ENCODE peak calls at places on chromosomes 2 and 18, in nine cellular contexts. One of them, this sample, is unnamed.

GRCh38 chr2:30234180-30234971 is 3.0 kb downstream of the LBH start:
- DNase-seq in adrenal gland: peak; percentile 18
- DNase-seq in CD8-positive, alpha-beta memory T cell: no peak
- DNase-seq in ovary: no peak
- DNase-seq in transverse colon: peak; percentile 30
- DNase-seq in GM23248: peak; percentile 97
- DNase-seq in IMR-90: peak; percentile 96
- DNase-seq in tibial artery: peak; percentile 39
- DNase-seq in uterus: peak; percentile 65
- DNase-seq in this sample: peak; percentile 95

GRCh38 chr18:44725300-44726096 is 44.8 kb downstream of the SETBP1 start:
- DNase-seq in adrenal gland: peak; percentile 35
- DNase-seq in CD8-positive, alpha-beta memory T cell: peak; percentile 52
- DNase-seq in ovary: peak; percentile 41
- DNase-seq in transverse colon: peak; percentile 56
- DNase-seq in GM23248: peak; percentile 90
- DNase-seq in IMR-90: peak; percentile 43
- DNase-seq in tibial artery: peak; percentile 49
- DNase-seq in uterus: no peak
- DNase-seq in this sample: peak; percentile 72

GRCh38 chr2:229235136-229235914 is 35.8 kb downstream of the PID1 start:
- DNase-seq in adrenal gland: peak; percentile 31
- DNase-seq in CD8-positive, alpha-beta memory T cell: no peak
- DNase-seq in ovary: peak; percentile 18
- DNase-seq in transverse colon: no peak
- DNase-seq in GM23248: peak; percentile 48
- DNase-seq in IMR-90: peak; percentile 1
- DNase-seq in tibial artery: peak; percentile 42
- DNase-seq in uterus: no peak
- DNase-seq in this sample: peak; percentile 5

GRCh38 chr2:240466579-240467148 is 31.2 kb downstream of the GPC1 start:
- DNase-seq in adrenal gland: peak; percentile 72
- DNase-seq in CD8-positive, alpha-beta memory T cell: peak; percentile 0
- DNase-seq in ovary: peak; percentile 20
- DNase-seq in transverse colon: peak; percentile 5
- DNase-seq in GM23248: no peak
- DNase-seq in IMR-90: no peak
- DNase-seq in tibial artery: no peak
- DNase-seq in uterus: peak; percentile 8
- DNase-seq in this sample: no peak

GRCh38 chr18:55163550-55163949 is 204.3 kb upstream of the CCDC68 start:
- DNase-seq in adrenal gland: no peak
- DNase-seq in CD8-positive, alpha-beta memory T cell: no peak
- DNase-seq in ovary: no peak
- DNase-seq in transverse colon: no peak
- DNase-seq in GM23248: no peak
- DNase-seq in IMR-90: no peak
- DNase-seq in tibial artery: no peak
- DNase-seq in uterus: no peak
- DNase-seq in this sample: no peak

GRCh38 chr2:44668336-44668735 is 273.2 kb upstream of the SIX3 start:
- DNase-seq in adrenal gland: no peak
- DNase-seq in CD8-positive, alpha-beta memory T cell: no peak
- DNase-seq in ovary: no peak
- DNase-seq in transverse colon: no peak
- DNase-seq in GM23248: no peak
- DNase-seq in IMR-90: no peak
- DNase-seq in tibial artery: no peak
- DNase-seq in uterus: no peak
- DNase-seq in this sample: no peak

GRCh38 chr18:8673276-8674209 is 31.8 kb upstream of the MTCL1 start:
- DNase-seq in adrenal gland: no peak
- DNase-seq in CD8-positive, alpha-beta memory T cell: no peak
- DNase-seq in ovary: no peak
- DNase-seq in transverse colon: peak; percentile 16
- DNase-seq in GM23248: no peak
- DNase-seq in IMR-90: peak; percentile 35
- DNase-seq in tibial artery: no peak
- DNase-seq in uterus: no peak
- DNase-seq in this sample: no peak

GRCh38 chr2:124024491-124025348 is at the start of gene CNTNAP5:
- DNase-seq in adrenal gland: peak; percentile 62
- DNase-seq in CD8-positive, alpha-beta memory T cell: no peak
- DNase-seq in ovary: peak; percentile 22
- DNase-seq in transverse colon: peak; percentile 8
- DNase-seq in GM23248: peak; percentile 57
- DNase-seq in IMR-90: no peak
- DNase-seq in tibial artery: no peak
- DNase-seq in uterus: no peak
- DNase-seq in this sample: peak; percentile 6

DNA sequence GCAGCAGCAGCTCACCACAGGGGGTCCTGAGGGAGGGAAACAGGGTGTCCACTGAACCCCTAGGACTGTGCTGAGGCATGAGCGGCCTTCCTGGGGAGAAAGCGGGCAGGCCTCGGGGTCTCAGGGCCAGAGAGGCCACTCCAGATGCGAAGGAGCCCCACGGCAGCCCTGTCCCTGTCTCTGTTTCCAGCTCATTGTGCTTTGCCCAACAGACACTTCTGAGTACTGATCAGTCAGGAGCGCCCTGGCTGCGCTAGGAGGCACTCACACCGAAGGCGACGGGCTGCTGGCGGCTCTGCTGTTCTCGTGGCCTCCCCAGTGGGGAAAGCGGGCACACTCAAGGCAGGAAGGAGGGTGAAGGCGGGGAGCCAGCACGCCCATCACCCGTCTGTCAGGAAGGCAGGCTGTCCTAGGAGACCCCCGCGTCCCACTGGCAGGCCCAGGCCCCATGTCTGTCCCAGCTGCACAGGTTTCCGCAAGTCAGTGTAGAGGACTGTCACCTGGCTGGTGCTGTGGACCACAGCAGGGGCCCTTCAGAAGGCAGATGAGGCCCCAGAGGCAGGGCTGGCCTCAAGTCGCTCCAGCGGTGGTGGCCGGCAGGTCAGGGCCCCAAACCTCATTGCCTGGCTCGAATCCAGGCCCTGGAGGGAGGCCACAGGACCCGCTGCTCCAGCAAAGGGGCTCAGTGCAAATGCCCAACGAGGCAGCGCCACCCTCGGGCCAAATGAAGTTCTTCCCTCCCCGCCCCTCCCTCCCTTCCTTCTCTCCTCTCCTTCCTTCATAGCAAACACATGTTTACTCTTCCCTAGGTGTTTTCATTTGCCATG is 6.8 kb downstream of the ESPNL start:
- DNase-seq in adrenal gland: no peak
- DNase-seq in CD8-positive, alpha-beta memory T cell: no peak
- DNase-seq in ovary: peak; percentile 16
- DNase-seq in transverse colon: peak; percentile 39
- DNase-seq in GM23248: no peak
- DNase-seq in IMR-90: no peak
- DNase-seq in tibial artery: peak; percentile 18
- DNase-seq in uterus: no peak
- DNase-seq in this sample: no peak
- H3K4me3 ChIP-seq in adrenal gland: no peak overlapping the region
- H3K4me3 ChIP-seq in CD8-positive, alpha-beta memory T cell: no peak overlapping the region
- H3K4me3 ChIP-seq in ovary: no peak overlapping the region
- H3K4me3 ChIP-seq in transverse colon: peak overlapping the region; percentile 11
- H3K4me3 ChIP-seq in GM23248: no peak overlapping the region
- H3K4me3 ChIP-seq in IMR-90: no peak overlapping the region
- H3K4me3 ChIP-seq in tibial artery: no peak overlapping the region
- H3K4me3 ChIP-seq in uterus: no peak overlapping the region
- H3K4me3 ChIP-seq in this sample: no peak overlapping the region

GRCh38 chr2:11940799-11941198 is 194.4 kb downstream of the LPIN1 start:
- DNase-seq in adrenal gland: no peak
- DNase-seq in CD8-positive, alpha-beta memory T cell: no peak
- DNase-seq in ovary: no peak
- DNase-seq in transverse colon: no peak
- DNase-seq in GM23248: no peak
- DNase-seq in IMR-90: no peak
- DNase-seq in tibial artery: no peak
- DNase-seq in uterus: no peak
- DNase-seq in this sample: no peak

GRCh38 chr2:11936761-11937160 is 190.3 kb downstream of the LPIN1 start:
- DNase-seq in adrenal gland: no peak
- DNase-seq in CD8-positive, alpha-beta memory T cell: no peak
- DNase-seq in ovary: no peak
- DNase-seq in transverse colon: no peak
- DNase-seq in GM23248: no peak
- DNase-seq in IMR-90: no peak
- DNase-seq in tibial artery: no peak
- DNase-seq in uterus: no peak
- DNase-seq in this sample: no peak

GRCh38 chr2:11939523-11939922 is 193.1 kb downstream of the LPIN1 start:
- DNase-seq in adrenal gland: no peak
- DNase-seq in CD8-positive, alpha-beta memory T cell: no peak
- DNase-seq in ovary: no peak
- DNase-seq in transverse colon: no peak
- DNase-seq in GM23248: no peak
- DNase-seq in IMR-90: no peak
- DNase-seq in tibial artery: no peak
- DNase-seq in uterus: no peak
- DNase-seq in this sample: no peak

GRCh38 chr2:11940121-11940743 is 193.8 kb downstream of the LPIN1 start:
- DNase-seq in adrenal gland: no peak
- DNase-seq in CD8-positive, alpha-beta memory T cell: no peak
- DNase-seq in ovary: no peak
- DNase-seq in transverse colon: no peak
- DNase-seq in GM23248: no peak
- DNase-seq in IMR-90: no peak
- DNase-seq in tibial artery: no peak
- DNase-seq in uterus: no peak
- DNase-seq in this sample: no peak

DNA sequence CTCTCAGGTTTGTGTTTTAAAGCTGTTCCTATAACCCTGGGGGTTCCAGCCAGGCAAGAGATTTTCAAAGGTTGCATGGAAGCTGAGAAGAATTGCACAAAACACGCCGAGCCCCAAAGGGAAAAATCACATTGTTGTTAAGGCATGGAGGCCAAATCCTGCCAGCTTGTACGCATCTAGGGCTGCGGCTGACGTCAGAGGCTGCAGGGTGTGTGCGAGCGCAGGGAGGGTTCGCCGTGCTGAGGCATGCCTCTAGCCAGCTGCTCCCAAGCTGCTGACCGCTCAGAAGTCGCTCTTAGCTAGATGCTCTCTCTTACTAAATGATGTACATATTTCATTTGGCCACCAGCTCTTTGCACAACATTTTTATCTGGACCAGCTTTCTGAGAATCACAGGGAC is 191.8 kb downstream of the LPIN1 start:
- DNase-seq in adrenal gland: no peak
- DNase-seq in CD8-positive, alpha-beta memory T cell: no peak
- DNase-seq in ovary: peak; percentile 64
- DNase-seq in transverse colon: peak; percentile 41
- DNase-seq in GM23248: no peak
- DNase-seq in IMR-90: peak; percentile 72
- DNase-seq in tibial artery: no peak
- DNase-seq in uterus: no peak
- DNase-seq in this sample: no peak
- H3K27ac ChIP-seq in adrenal gland: no peak overlapping the region
- H3K27ac ChIP-seq in CD8-positive, alpha-beta memory T cell: no peak overlapping the region
- H3K27ac ChIP-seq in ovary: no peak overlapping the region
- H3K27ac ChIP-seq in transverse colon: no peak overlapping the region
- H3K27ac ChIP-seq in GM23248: no peak overlapping the region
- H3K27ac ChIP-seq in IMR-90: peak overlapping the region; percentile 26
- H3K27ac ChIP-seq in tibial artery: no peak overlapping the region
- H3K27ac ChIP-seq in uterus: no peak overlapping the region
- H3K27ac ChIP-seq in this sample: no peak overlapping the region

GRCh38 chr2:190996947-190997346 is 17.0 kb downstream of the STAT1 start:
- DNase-seq in adrenal gland: peak; percentile 13
- DNase-seq in CD8-positive, alpha-beta memory T cell: no peak
- DNase-seq in ovary: no peak
- DNase-seq in transverse colon: no peak
- DNase-seq in GM23248: no peak
- DNase-seq in IMR-90: no peak
- DNase-seq in tibial artery: no peak
- DNase-seq in uterus: no peak
- DNase-seq in this sample: no peak

GRCh38 chr2:190999949-191000665 is 13.9 kb downstream of the STAT1 start:
- DNase-seq in adrenal gland: no peak
- DNase-seq in CD8-positive, alpha-beta memory T cell: no peak
- DNase-seq in ovary: no peak
- DNase-seq in transverse colon: no peak
- DNase-seq in GM23248: no peak
- DNase-seq in IMR-90: no peak
- DNase-seq in tibial artery: no peak
- DNase-seq in uterus: no peak
- DNase-seq in this sample: no peak

GRCh38 chr2:190999058-190999457 is 14.9 kb downstream of the STAT1 start:
- DNase-seq in adrenal gland: no peak
- DNase-seq in CD8-positive, alpha-beta memory T cell: no peak
- DNase-seq in ovary: no peak
- DNase-seq in transverse colon: no peak
- DNase-seq in GM23248: no peak
- DNase-seq in IMR-90: no peak
- DNase-seq in tibial artery: no peak
- DNase-seq in uterus: no peak
- DNase-seq in this sample: no peak

GRCh38 chr2:190996338-190996946 is 17.5 kb downstream of the STAT1 start:
- DNase-seq in adrenal gland: peak; percentile 38
- DNase-seq in CD8-positive, alpha-beta memory T cell: no peak
- DNase-seq in ovary: no peak
- DNase-seq in transverse colon: no peak
- DNase-seq in GM23248: peak; percentile 59
- DNase-seq in IMR-90: peak; percentile 34
- DNase-seq in tibial artery: no peak
- DNase-seq in uterus: no peak
- DNase-seq in this sample: peak; percentile 35

DNA sequence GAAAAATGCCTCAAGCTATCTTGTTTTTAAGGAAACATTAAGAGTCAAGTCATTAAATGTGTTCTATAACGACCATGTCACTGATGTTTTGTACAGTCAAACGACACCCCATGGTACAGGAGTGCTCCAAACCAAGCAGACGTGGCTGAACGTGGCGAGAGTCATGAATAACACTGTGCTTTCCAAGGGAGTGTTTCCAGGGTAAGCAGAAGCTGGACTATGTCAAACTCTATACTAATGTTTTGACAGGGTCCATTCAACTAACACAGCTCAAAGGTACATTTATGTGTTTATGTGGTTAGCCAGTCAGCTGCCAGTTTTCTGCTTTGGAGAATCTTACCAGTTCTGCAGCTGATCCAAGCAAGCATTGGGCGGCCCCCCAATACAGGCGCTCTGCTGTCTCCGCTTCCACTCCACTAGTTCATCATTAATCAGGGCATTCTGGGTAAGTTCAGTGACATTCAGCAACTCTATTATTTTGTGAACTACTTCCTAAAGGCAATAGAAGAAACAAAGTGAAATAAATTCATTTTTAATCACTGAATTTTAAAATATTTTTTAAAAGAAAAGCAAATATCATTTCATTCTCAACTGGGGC is 16.4 kb downstream of the STAT1 start:
- DNase-seq in adrenal gland: no peak
- DNase-seq in CD8-positive, alpha-beta memory T cell: no peak
- DNase-seq in ovary: no peak
- DNase-seq in transverse colon: no peak
- DNase-seq in GM23248: no peak
- DNase-seq in IMR-90: no peak
- DNase-seq in tibial artery: no peak
- DNase-seq in uterus: no peak
- DNase-seq in this sample: no peak
- H3K36me3 ChIP-seq in adrenal gland: peaks cover 83% of the 10 kb centered on the region
- H3K36me3 ChIP-seq in CD8-positive, alpha-beta memory T cell: peaks cover 93% of the 10 kb centered on the region
- H3K36me3 ChIP-seq in ovary: no peaks in the 10 kb centered on the region
- H3K36me3 ChIP-seq in transverse colon: no peaks in the 10 kb centered on the region
- H3K36me3 ChIP-seq in GM23248: peaks cover 96% of the 10 kb centered on the region
- H3K36me3 ChIP-seq in IMR-90: peaks cover 59% of the 10 kb centered on the region
- H3K36me3 ChIP-seq in tibial artery: peaks cover 75% of the 10 kb centered on the region
- H3K36me3 ChIP-seq in uterus: no peaks in the 10 kb centered on the region
- H3K36me3 ChIP-seq in this sample: peaks cover 80% of the 10 kb centered on the region

GRCh38 chr2:64609229-64609994 is 44.3 kb downstream of the SERTAD2 start:
- DNase-seq in adrenal gland: peak; percentile 59
- DNase-seq in CD8-positive, alpha-beta memory T cell: peak; percentile 58
- DNase-seq in ovary: peak; percentile 62
- DNase-seq in transverse colon: peak; percentile 74
- DNase-seq in GM23248: peak; percentile 84
- DNase-seq in IMR-90: peak; percentile 17
- DNase-seq in tibial artery: no peak
- DNase-seq in uterus: no peak
- DNase-seq in this sample: no peak
- H3K4me3 ChIP-seq in adrenal gland: peak overlapping the region; percentile 50
- H3K4me3 ChIP-seq in CD8-positive, alpha-beta memory T cell: peak overlapping the region; percentile 76
- H3K4me3 ChIP-seq in ovary: peak overlapping the region; percentile 33
- H3K4me3 ChIP-seq in transverse colon: peak overlapping the region; percentile 48
- H3K4me3 ChIP-seq in GM23248: peak overlapping the region; percentile 61
- H3K4me3 ChIP-seq in IMR-90: peak overlapping the region; percentile 15
- H3K4me3 ChIP-seq in tibial artery: peak overlapping the region; percentile 52
- H3K4me3 ChIP-seq in uterus: peak overlapping the region; percentile 36
- H3K4me3 ChIP-seq in this sample: peak overlapping the region; percentile 47